ENCODE peak calls at places on chromosomes 5 and 9, in ten cellular contexts. L is A549, D is ovary, I is transverse colon, T is right lobe of liver, P is endothelial cell of umbilical vein, R is HCT116, B is IMR-90, N is tibial nerve, A is heart left ventricle. G is an unnamed sample.

GRCh38 chr5:37831821-37832524 is 7.9 kb downstream of the GDNF start:
- DNase-seq in L (no peak), D (no peak), R (no peak), N (no peak), P (no peak), B (peak), A (no peak), T (no peak), I (no peak), G (no peak)

GRCh38 chr5:87150630-87151029 is 117.1 kb upstream of the RASA1 start:
- DNase-seq in B (no peak), N (no peak), D (no peak), P (no peak), R (no peak), T (no peak), I (no peak), A (no peak), L (no peak), G (no peak)

GRCh38 chr5:78689893-78690592 is 41.5 kb upstream of the LHFPL2 start:
- DNase-seq in B (no peak), R (no peak), T (no peak), I (no peak), N (no peak), A (no peak), L (no peak), D (no peak), P (no peak), G (no peak)

GRCh38 chr5:11791777-11792176 is 112.5 kb downstream of the CTNND2 start:
- DNase-seq in B (no peak), T (no peak), A (no peak), N (no peak), D (no peak), P (no peak), L (no peak), I (no peak), R (no peak), G (no peak)

GRCh38 chr5:91494447-91495001 is 111.4 kb upstream of the ARRDC3 start:
- DNase-seq in L (no peak), A (no peak), B (no peak), I (no peak), R (no peak), D (no peak), N (no peak), P (no peak), T (no peak), G (no peak)

GRCh38 chr5:997001-997474 is 11.6 kb upstream of the NKD2 start:
- DNase-seq in B (no peak), L (peak), T (no peak), I (peak), D (peak), P (no peak), N (no peak), R (no peak), A (peak), G (no peak)

GRCh38 chr9:123339666-123340414 is 16.2 kb upstream of the CRB2 start:
- DNase-seq in T (no peak), D (no peak), A (peak), R (no peak), I (peak), B (no peak), P (no peak), N (no peak), L (no peak), G (no peak)

GRCh38 chr5:57172466-57172961 is 1.3 kb upstream of the GPBP1 start:
- DNase-seq in D (no peak), R (no peak), L (peak), A (no peak), I (no peak), N (no peak), B (no peak), P (peak), T (no peak), G (no peak)

GRCh38 chr9:22031664-22032411 is 22.7 kb upstream of the CDKN2B start:
- DNase-seq in L (no peak), D (no peak), I (no peak), T (no peak), N (no peak), B (no peak), P (no peak), A (no peak), R (no peak), G (no peak)

GRCh38 chr9:89481161-89481915 is 16.6 kb downstream of the SEMA4D start:
- DNase-seq in L (no peak), R (no peak), I (peak), T (no peak), A (no peak), D (no peak), N (no peak), B (no peak), P (no peak), G (no peak)

GRCh38 chr5:6083311-6083941 is 294.9 kb downstream of the MED10 start:
- DNase-seq in P (no peak), D (no peak), I (no peak), R (no peak), L (no peak), N (no peak), A (no peak), B (no peak), T (no peak), G (no peak)

GRCh38 chr9:14868772-14869583 is 41.2 kb downstream of the FREM1 start:
- DNase-seq in T (no peak), R (no peak), D (no peak), A (no peak), P (no peak), L (no peak), I (no peak), N (no peak), B (no peak), G (no peak)

GRCh38 chr5:51384281-51384840 is 1.1 kb downstream of the ISL1 start:
- DNase-seq in T (no peak), I (no peak), P (peak), D (no peak), N (no peak), L (no peak), A (no peak), R (no peak), B (no peak), G (no peak)

GRCh38 chr5:79149432-79149831 is 37.8 kb downstream of the BHMT start:
- DNase-seq in R (no peak), L (no peak), D (no peak), P (no peak), B (peak), I (no peak), A (no peak), N (no peak), T (no peak), G (no peak)

GRCh38 chr9:117746263-117746662 is 42.1 kb downstream of the TLR4 start:
- DNase-seq in R (no peak), I (no peak), B (no peak), L (no peak), P (no peak), D (no peak), N (no peak), A (no peak), T (no peak), G (no peak)

GRCh38 chr5:132363431-132364112 is 5.9 kb upstream of the SLC22A5 start:
- DNase-seq in P (peak), I (no peak), L (peak), N (peak), D (no peak), A (peak), T (no peak), R (peak), B (peak), G (no peak)

GRCh38 chr9:118091221-118091620 is 387.0 kb downstream of the TLR4 start:
- DNase-seq in R (no peak), L (no peak), T (no peak), P (no peak), N (no peak), I (no peak), D (no peak), B (no peak), A (no peak), G (no peak)

GRCh38 chr5:106121972-106122605 is 1548.6 kb downstream of the EFNA5 start:
- DNase-seq in N (no peak), P (no peak), R (peak), T (no peak), L (peak), D (no peak), A (no peak), B (peak), I (peak), G (no peak)

GRCh38 chr5:160187091-160187490 is 42.2 kb upstream of the FABP6 start:
- DNase-seq in R (no peak), L (no peak), N (no peak), D (no peak), A (no peak), T (no peak), P (no peak), B (no peak), I (no peak), G (no peak)

GRCh38 chr9:534886-535285 is 306.6 kb upstream of the DMRT1 start:
- DNase-seq in D (no peak), T (no peak), N (peak), A (peak), B (no peak), P (no peak), R (no peak), L (no peak), I (peak), G (no peak)

GRCh38 chr5:3351581-3352442 is 243.8 kb upstream of the IRX1 start:
- DNase-seq in N (no peak), D (no peak), B (no peak), R (no peak), T (peak), L (no peak), I (no peak), P (no peak), A (no peak), G (peak)

GRCh38 chr5:103510851-103511553 is 51.6 kb downstream of the NUDT12 start:
- DNase-seq in R (no peak), L (peak), N (no peak), D (no peak), A (no peak), P (no peak), T (no peak), I (no peak), B (no peak), G (no peak)

DNA sequence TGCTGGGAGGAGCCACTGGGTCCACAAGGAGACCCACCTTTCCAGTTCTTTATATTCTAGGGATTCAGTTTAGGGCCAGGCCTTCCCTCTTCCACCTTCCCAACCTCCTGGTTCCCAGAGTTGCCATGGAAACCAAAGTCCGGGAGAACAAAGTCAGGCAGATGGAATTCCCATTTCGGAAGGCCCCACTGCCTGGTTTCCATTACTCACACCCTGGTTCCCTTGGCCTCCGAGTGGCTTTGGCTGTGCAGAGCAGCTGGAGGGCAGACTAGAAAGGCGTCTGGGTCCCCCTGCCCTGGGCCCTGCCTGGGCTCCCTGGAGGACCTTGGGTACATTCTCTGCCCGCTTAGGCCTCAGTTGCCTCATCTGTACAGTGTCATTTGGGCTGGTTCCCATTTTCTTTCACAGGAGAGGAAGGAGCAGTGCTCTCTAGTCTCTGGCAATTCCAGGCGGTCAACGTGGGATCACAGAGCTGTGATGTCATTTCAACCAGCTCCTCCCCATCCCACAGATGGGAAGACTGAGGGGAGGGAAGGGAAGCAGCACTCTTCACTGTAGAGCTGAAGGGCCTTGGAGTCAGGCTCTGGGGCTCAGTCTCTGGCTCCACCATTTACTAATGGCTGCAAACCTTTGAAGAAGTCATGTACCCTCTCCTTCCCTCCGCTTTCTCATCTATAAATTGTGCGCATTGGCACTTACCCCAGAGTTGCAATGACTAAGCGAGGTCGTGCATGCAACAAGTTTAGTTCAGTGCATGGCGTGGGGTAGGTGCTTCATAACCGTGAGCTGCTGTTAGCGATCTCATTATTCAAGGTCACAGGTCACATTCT is 136.3 kb downstream of the RGS3 start:
- DNase-seq in D (no peak), T (no peak), R (no peak), B (peak), N (no peak), I (no peak), P (peak), A (peak), L (no peak), G (no peak)
- H3K27ac ChIP-seq in D (no peak), T (no peak), R (no peak), B (peak), N (no peak), I (no peak), P (peak), A (peak), L (no peak), G (no peak)

GRCh38 chr5:120464627-120465280 is 654 bp downstream of the PRR16 start:
- DNase-seq in I (peak), D (peak), R (no peak), A (peak), T (peak), L (no peak), B (peak), P (peak), N (no peak), G (no peak)
- H3K4me3 ChIP-seq in I (peak), D (peak), R (peak), A (peak), T (peak), L (peak), B (peak), P (peak), N (peak), G (peak)

GRCh38 chr5:59246470-59247250 is 646.9 kb downstream of the PDE4D start:
- DNase-seq in R (no peak), D (no peak), B (peak), P (no peak), A (no peak), I (no peak), N (no peak), L (peak), T (no peak), G (no peak)
- TF ChIP-seq POLR2A in R (no peak), D (no peak), B (no peak), P (no peak), A (no peak), I (no peak), N (no peak), L (no peak), T (no peak), G (no peak)

GRCh38 chr5:134079748-134080581 is 34.5 kb upstream of the TCF7 start:
- DNase-seq in A (no peak), I (no peak), B (no peak), N (no peak), D (no peak), P (no peak), L (no peak), T (no peak), R (no peak), G (no peak)
- H3K27ac ChIP-seq in A (no peak), I (no peak), B (no peak), N (no peak), D (no peak), P (no peak), L (no peak), T (no peak), R (no peak), G (no peak)

GRCh38 chr5:67050125-67050524 is 146.5 kb downstream of the CD180 start:
- DNase-seq in R (no peak), L (no peak), B (no peak), T (no peak), A (no peak), N (no peak), D (no peak), I (peak), P (no peak), G (no peak)

GRCh38 chr5:67053229-67053628 is 143.4 kb downstream of the CD180 start:
- DNase-seq in L (no peak), I (no peak), B (no peak), N (no peak), R (no peak), P (no peak), A (no peak), D (no peak), T (no peak), G (no peak)

GRCh38 chr5:67051164-67051563 is 145.4 kb downstream of the CD180 start:
- DNase-seq in I (peak), P (no peak), B (no peak), T (no peak), N (no peak), R (no peak), D (no peak), L (no peak), A (no peak), G (no peak)

GRCh38 chr5:67052034-67052433 is 144.6 kb downstream of the CD180 start:
- DNase-seq in T (no peak), A (no peak), L (no peak), P (no peak), D (no peak), R (no peak), I (no peak), B (peak), N (no peak), G (no peak)

GRCh38 chr5:67050635-67051034 is 146.0 kb downstream of the CD180 start:
- DNase-seq in D (no peak), R (no peak), L (no peak), T (no peak), P (no peak), N (no peak), B (no peak), I (no peak), A (no peak), G (no peak)
- H3K4me3 ChIP-seq in D (no peak), R (no peak), L (no peak), T (no peak), P (no peak), N (no peak), B (no peak), I (no peak), A (no peak), G (no peak)

GRCh38 chr5:128263357-128263756 is 179.8 kb downstream of the SLC12A2 start:
- DNase-seq in I (no peak), N (no peak), D (no peak), T (no peak), L (no peak), P (no peak), B (no peak), R (no peak), A (no peak), G (no peak)
- TF ChIP-seq POLR2A in I (no peak), N (no peak), D (no peak), T (no peak), L (no peak), P (no peak), B (no peak), R (no peak), A (no peak), G (no peak)

GRCh38 chr9:105678781-105679180 is 15.6 kb upstream of the TMEM38B start:
- DNase-seq in T (no peak), D (no peak), R (no peak), B (no peak), I (no peak), L (no peak), N (no peak), P (no peak), A (no peak), G (no peak)

GRCh38 chr9:105681724-105682123 is 12.6 kb upstream of the TMEM38B start:
- DNase-seq in B (peak), P (no peak), I (no peak), T (no peak), N (no peak), D (no peak), R (no peak), L (peak), A (no peak), G (peak)

GRCh38 chr9:105679406-105680022 is 14.8 kb upstream of the TMEM38B start:
- DNase-seq in B (no peak), L (peak), I (no peak), D (no peak), T (peak), A (no peak), R (no peak), P (no peak), N (no peak), G (peak)

GRCh38 chr9:105683688-105684275 is 10.6 kb upstream of the TMEM38B start:
- DNase-seq in I (no peak), D (no peak), P (no peak), N (no peak), B (no peak), T (no peak), L (no peak), A (no peak), R (no peak), G (peak)

GRCh38 chr9:105681313-105681712 is 13.0 kb upstream of the TMEM38B start:
- DNase-seq in R (no peak), B (no peak), L (no peak), A (no peak), I (no peak), N (no peak), T (no peak), D (no peak), P (no peak), G (no peak)
- H3K27ac ChIP-seq in R (no peak), B (no peak), L (no peak), A (no peak), I (no peak), N (no peak), T (no peak), D (no peak), P (no peak), G (no peak)

DNA sequence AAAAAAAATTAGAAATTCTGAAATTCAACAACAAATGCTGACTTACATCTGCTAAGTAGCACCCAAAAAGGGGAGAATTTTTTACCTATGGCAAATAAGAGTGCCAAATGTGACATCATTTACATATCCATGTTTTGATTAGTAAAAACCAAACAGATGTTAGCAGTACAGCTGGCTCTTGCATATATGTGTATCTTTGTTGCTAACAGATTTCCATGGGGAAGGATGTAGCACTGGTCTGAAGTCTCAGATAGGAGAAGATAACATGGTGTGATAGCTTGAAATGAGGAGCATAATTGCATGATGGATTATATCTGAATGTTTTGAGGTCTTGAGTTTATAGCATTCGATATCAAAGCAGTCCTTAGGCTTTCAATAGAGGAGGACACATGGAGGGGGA is 17.5 kb downstream of the PIK3R1 start:
- DNase-seq in A (no peak), T (no peak), I (no peak), N (no peak), R (no peak), D (no peak), L (no peak), P (no peak), B (no peak), G (no peak)
- H3K4me3 ChIP-seq in A (no peak), T (no peak), I (no peak), N (no peak), R (no peak), D (no peak), L (no peak), P (no peak), B (no peak), G (no peak)

GRCh38 chr9:7089391-7089790 is 331.6 kb downstream of the KDM4C start:
- DNase-seq in B (no peak), A (no peak), L (no peak), T (no peak), P (no peak), I (no peak), D (no peak), R (no peak), N (no peak), G (no peak)
- TF ChIP-seq POLR2A in B (no peak), A (no peak), L (no peak), T (no peak), P (no peak), I (no peak), D (no peak), R (no peak), N (no peak), G (no peak)

G was measured in vagina.